ENCODE peak calls at places on chromosomes 2 and 18, in ten cellular contexts. One of them, this sample, is unnamed.
A peak's percentile ranks its signal among the peaks of the same experiment; 100 is the strongest.

GRCh38 chr2:51014722-51015121 is 17.2 kb downstream of the NRXN1 start:
- DNase-seq in stomach: no peak
- DNase-seq in K562: no peak
- DNase-seq in endothelial cell of umbilical vein: no peak
- DNase-seq in Peyer's patch: no peak
- DNase-seq in H1: no peak
- DNase-seq in gastrocnemius medialis: no peak
- DNase-seq in body of pancreas: no peak
- DNase-seq in tibial nerve: no peak
- DNase-seq in A549: no peak
- DNase-seq in this sample: no peak

GRCh38 chr2:29228276-29228675 is 113.1 kb downstream of the CLIP4 start:
- DNase-seq in tibial nerve: no peak
- DNase-seq in K562: no peak
- DNase-seq in Peyer's patch: peak; percentile 35
- DNase-seq in gastrocnemius medialis: no peak
- DNase-seq in endothelial cell of umbilical vein: no peak
- DNase-seq in H1: no peak
- DNase-seq in body of pancreas: no peak
- DNase-seq in stomach: no peak
- DNase-seq in A549: no peak
- DNase-seq in this sample: no peak

GRCh38 chr2:224436634-224437033 is 34.7 kb upstream of the FAM124B start:
- DNase-seq in Peyer's patch: no peak
- DNase-seq in H1: no peak
- DNase-seq in stomach: no peak
- DNase-seq in gastrocnemius medialis: no peak
- DNase-seq in K562: no peak
- DNase-seq in A549: no peak
- DNase-seq in endothelial cell of umbilical vein: no peak
- DNase-seq in body of pancreas: no peak
- DNase-seq in tibial nerve: no peak
- DNase-seq in this sample: no peak

GRCh38 chr2:23487735-23488492 is 102.9 kb downstream of the KLHL29 start:
- DNase-seq in A549: no peak
- DNase-seq in stomach: no peak
- DNase-seq in tibial nerve: no peak
- DNase-seq in endothelial cell of umbilical vein: no peak
- DNase-seq in K562: no peak
- DNase-seq in gastrocnemius medialis: no peak
- DNase-seq in H1: no peak
- DNase-seq in Peyer's patch: peak; percentile 20
- DNase-seq in body of pancreas: no peak
- DNase-seq in this sample: peak; percentile 27

GRCh38 chr2:127660291-127660578 is 14.3 kb downstream of the GPR17 start:
- DNase-seq in A549: no peak
- DNase-seq in endothelial cell of umbilical vein: no peak
- DNase-seq in K562: no peak
- DNase-seq in stomach: no peak
- DNase-seq in tibial nerve: no peak
- DNase-seq in H1: no peak
- DNase-seq in gastrocnemius medialis: no peak
- DNase-seq in body of pancreas: no peak
- DNase-seq in Peyer's patch: no peak
- DNase-seq in this sample: no peak

GRCh38 chr2:9710311-9710710 is 79.5 kb upstream of the YWHAQ start:
- DNase-seq in gastrocnemius medialis: no peak
- DNase-seq in body of pancreas: no peak
- DNase-seq in K562: no peak
- DNase-seq in tibial nerve: no peak
- DNase-seq in stomach: no peak
- DNase-seq in H1: no peak
- DNase-seq in endothelial cell of umbilical vein: no peak
- DNase-seq in A549: no peak
- DNase-seq in Peyer's patch: no peak
- DNase-seq in this sample: no peak

GRCh38 chr2:144367030-144367429 is 152.9 kb downstream of the ZEB2 start:
- DNase-seq in Peyer's patch: no peak
- DNase-seq in K562: no peak
- DNase-seq in stomach: no peak
- DNase-seq in H1: no peak
- DNase-seq in body of pancreas: no peak
- DNase-seq in endothelial cell of umbilical vein: no peak
- DNase-seq in tibial nerve: no peak
- DNase-seq in gastrocnemius medialis: no peak
- DNase-seq in A549: no peak
- DNase-seq in this sample: no peak

GRCh38 chr18:49849331-49850217 is 36.2 kb upstream of the ACAA2 start:
- DNase-seq in A549: peak; percentile 92
- DNase-seq in stomach: peak; percentile 72
- DNase-seq in H1: peak; percentile 64
- DNase-seq in body of pancreas: no peak
- DNase-seq in Peyer's patch: peak; percentile 94
- DNase-seq in K562: peak; percentile 26
- DNase-seq in endothelial cell of umbilical vein: peak; percentile 80
- DNase-seq in tibial nerve: peak; percentile 4
- DNase-seq in gastrocnemius medialis: no peak
- DNase-seq in this sample: peak; percentile 41

GRCh38 chr2:164719996-164720941 is 99.0 kb upstream of the GRB14 start:
- DNase-seq in Peyer's patch: no peak
- DNase-seq in A549: no peak
- DNase-seq in K562: no peak
- DNase-seq in tibial nerve: no peak
- DNase-seq in body of pancreas: no peak
- DNase-seq in H1: no peak
- DNase-seq in endothelial cell of umbilical vein: no peak
- DNase-seq in stomach: no peak
- DNase-seq in gastrocnemius medialis: no peak
- DNase-seq in this sample: no peak

GRCh38 chr2:158378926-158379325 is 77.6 kb downstream of the CCDC148 start:
- DNase-seq in body of pancreas: no peak
- DNase-seq in H1: no peak
- DNase-seq in Peyer's patch: no peak
- DNase-seq in endothelial cell of umbilical vein: no peak
- DNase-seq in A549: no peak
- DNase-seq in stomach: no peak
- DNase-seq in gastrocnemius medialis: no peak
- DNase-seq in tibial nerve: no peak
- DNase-seq in K562: no peak
- DNase-seq in this sample: no peak

GRCh38 chr2:119354860-119355259 is 11.8 kb downstream of the C2orf76 start:
- DNase-seq in H1: no peak
- DNase-seq in K562: no peak
- DNase-seq in gastrocnemius medialis: no peak
- DNase-seq in endothelial cell of umbilical vein: no peak
- DNase-seq in Peyer's patch: no peak
- DNase-seq in A549: no peak
- DNase-seq in stomach: no peak
- DNase-seq in tibial nerve: no peak
- DNase-seq in body of pancreas: no peak
- DNase-seq in this sample: no peak

GRCh38 chr2:68857855-68858456 is 13.2 kb downstream of the BMP10 start:
- DNase-seq in body of pancreas: no peak
- DNase-seq in endothelial cell of umbilical vein: no peak
- DNase-seq in K562: no peak
- DNase-seq in Peyer's patch: no peak
- DNase-seq in H1: no peak
- DNase-seq in stomach: no peak
- DNase-seq in gastrocnemius medialis: no peak
- DNase-seq in A549: no peak
- DNase-seq in tibial nerve: no peak
- DNase-seq in this sample: no peak

GRCh38 chr2:235616846-235617245 is 123.0 kb downstream of the AGAP1 start:
- DNase-seq in endothelial cell of umbilical vein: no peak
- DNase-seq in gastrocnemius medialis: no peak
- DNase-seq in A549: no peak
- DNase-seq in stomach: no peak
- DNase-seq in body of pancreas: no peak
- DNase-seq in tibial nerve: peak; percentile 60
- DNase-seq in H1: no peak
- DNase-seq in K562: no peak
- DNase-seq in Peyer's patch: no peak
- DNase-seq in this sample: no peak

GRCh38 chr18:73690222-73690621 is 457.4 kb downstream of the FBXO15 start:
- DNase-seq in A549: no peak
- DNase-seq in tibial nerve: no peak
- DNase-seq in gastrocnemius medialis: no peak
- DNase-seq in Peyer's patch: no peak
- DNase-seq in endothelial cell of umbilical vein: no peak
- DNase-seq in stomach: no peak
- DNase-seq in H1: no peak
- DNase-seq in body of pancreas: no peak
- DNase-seq in K562: no peak
- DNase-seq in this sample: no peak

GRCh38 chr18:73688161-73688560 is 459.5 kb downstream of the FBXO15 start:
- DNase-seq in A549: no peak
- DNase-seq in H1: no peak
- DNase-seq in body of pancreas: no peak
- DNase-seq in Peyer's patch: no peak
- DNase-seq in tibial nerve: no peak
- DNase-seq in gastrocnemius medialis: no peak
- DNase-seq in endothelial cell of umbilical vein: no peak
- DNase-seq in stomach: no peak
- DNase-seq in K562: no peak
- DNase-seq in this sample: no peak

GRCh38 chr18:73691118-73691517 is 456.5 kb downstream of the FBXO15 start:
- DNase-seq in endothelial cell of umbilical vein: peak; percentile 4
- DNase-seq in H1: no peak
- DNase-seq in gastrocnemius medialis: no peak
- DNase-seq in tibial nerve: no peak
- DNase-seq in A549: no peak
- DNase-seq in stomach: no peak
- DNase-seq in K562: no peak
- DNase-seq in body of pancreas: no peak
- DNase-seq in Peyer's patch: no peak
- DNase-seq in this sample: no peak

GRCh38 chr18:73691624-73692023 is 456.0 kb downstream of the FBXO15 start:
- DNase-seq in Peyer's patch: no peak
- DNase-seq in gastrocnemius medialis: no peak
- DNase-seq in endothelial cell of umbilical vein: no peak
- DNase-seq in body of pancreas: no peak
- DNase-seq in K562: no peak
- DNase-seq in stomach: no peak
- DNase-seq in A549: no peak
- DNase-seq in H1: no peak
- DNase-seq in tibial nerve: no peak
- DNase-seq in this sample: no peak

GRCh38 chr18:73688851-73689659 is 458.6 kb downstream of the FBXO15 start:
- DNase-seq in K562: no peak
- DNase-seq in A549: no peak
- DNase-seq in gastrocnemius medialis: no peak
- DNase-seq in endothelial cell of umbilical vein: no peak
- DNase-seq in body of pancreas: no peak
- DNase-seq in tibial nerve: no peak
- DNase-seq in H1: no peak
- DNase-seq in stomach: no peak
- DNase-seq in Peyer's patch: no peak
- DNase-seq in this sample: no peak
- TF ChIP-seq POLR2A in K562: no peak
- TF ChIP-seq POLR2A in A549: no peak
- TF ChIP-seq POLR2A in gastrocnemius medialis: no peak
- TF ChIP-seq POLR2A in endothelial cell of umbilical vein: no peak
- TF ChIP-seq POLR2A in body of pancreas: no peak
- TF ChIP-seq POLR2A in tibial nerve: no peak
- TF ChIP-seq POLR2A in H1: no peak
- TF ChIP-seq POLR2A in stomach: no peak
- TF ChIP-seq POLR2A in Peyer's patch: no peak
- TF ChIP-seq POLR2A in this sample: no peak

GRCh38 chr2:233428008-233428407 is 73.7 kb downstream of the DGKD start:
- DNase-seq in H1: peak; percentile 28
- DNase-seq in Peyer's patch: peak; percentile 34
- DNase-seq in K562: no peak
- DNase-seq in endothelial cell of umbilical vein: no peak
- DNase-seq in body of pancreas: no peak
- DNase-seq in tibial nerve: no peak
- DNase-seq in gastrocnemius medialis: no peak
- DNase-seq in stomach: peak; percentile 24
- DNase-seq in A549: no peak
- DNase-seq in this sample: no peak
- H3K4me1 ChIP-seq in H1: no peaks in the 10 kb centered on the region
- H3K4me1 ChIP-seq in Peyer's patch: peaks cover 20% of the 10 kb centered on the region
- H3K4me1 ChIP-seq in K562: peaks cover 31% of the 10 kb centered on the region
- H3K4me1 ChIP-seq in endothelial cell of umbilical vein: peaks cover 10% of the 10 kb centered on the region
- H3K4me1 ChIP-seq in body of pancreas: peaks cover 8% of the 10 kb centered on the region
- H3K4me1 ChIP-seq in tibial nerve: no peaks in the 10 kb centered on the region
- H3K4me1 ChIP-seq in gastrocnemius medialis: peaks cover 84% of the 10 kb centered on the region
- H3K4me1 ChIP-seq in stomach: peaks cover 77% of the 10 kb centered on the region
- H3K4me1 ChIP-seq in A549: peaks cover 88% of the 10 kb centered on the region
- H3K4me1 ChIP-seq in this sample: no peaks in the 10 kb centered on the region

GRCh38 chr18:62716679-62717058 is 1.3 kb downstream of the PHLPP1 start:
- DNase-seq in stomach: peak; percentile 45
- DNase-seq in endothelial cell of umbilical vein: peak; percentile 46
- DNase-seq in Peyer's patch: peak; percentile 77
- DNase-seq in H1: peak; percentile 73
- DNase-seq in gastrocnemius medialis: no peak
- DNase-seq in K562: peak; percentile 22
- DNase-seq in body of pancreas: peak; percentile 50
- DNase-seq in A549: peak; percentile 18
- DNase-seq in tibial nerve: no peak
- DNase-seq in this sample: no peak

GRCh38 chr18:62715829-62716678 is 713 bp downstream of the PHLPP1 start:
- DNase-seq in tibial nerve: no peak
- DNase-seq in endothelial cell of umbilical vein: peak; percentile 62
- DNase-seq in Peyer's patch: peak; percentile 83
- DNase-seq in K562: peak; percentile 37
- DNase-seq in body of pancreas: peak; percentile 65
- DNase-seq in H1: peak; percentile 73
- DNase-seq in stomach: peak; percentile 67
- DNase-seq in A549: peak; percentile 14
- DNase-seq in gastrocnemius medialis: peak; percentile 18
- DNase-seq in this sample: peak; percentile 71

GRCh38 chr18:62715439-62715792 is at the start of gene PHLPP1:
- DNase-seq in H1: no peak
- DNase-seq in gastrocnemius medialis: no peak
- DNase-seq in endothelial cell of umbilical vein: no peak
- DNase-seq in K562: no peak
- DNase-seq in stomach: no peak
- DNase-seq in tibial nerve: no peak
- DNase-seq in body of pancreas: no peak
- DNase-seq in A549: no peak
- DNase-seq in Peyer's patch: no peak
- DNase-seq in this sample: no peak

GRCh38 chr18:62713651-62714247 is 1.6 kb upstream of the PHLPP1 start:
- DNase-seq in A549: no peak
- DNase-seq in tibial nerve: no peak
- DNase-seq in Peyer's patch: no peak
- DNase-seq in K562: no peak
- DNase-seq in gastrocnemius medialis: no peak
- DNase-seq in body of pancreas: peak; percentile 14
- DNase-seq in endothelial cell of umbilical vein: no peak
- DNase-seq in stomach: no peak
- DNase-seq in H1: no peak
- DNase-seq in this sample: no peak

GRCh38 chr18:62714671-62715438 is 486 bp upstream of the PHLPP1 start:
- DNase-seq in tibial nerve: peak; percentile 98
- DNase-seq in body of pancreas: peak; percentile 100
- DNase-seq in K562: peak; percentile 87
- DNase-seq in Peyer's patch: peak; percentile 100
- DNase-seq in H1: peak; percentile 95
- DNase-seq in gastrocnemius medialis: peak; percentile 99
- DNase-seq in A549: peak; percentile 89
- DNase-seq in endothelial cell of umbilical vein: peak; percentile 100
- DNase-seq in stomach: peak; percentile 99
- DNase-seq in this sample: peak; percentile 99
- TF ChIP-seq POLR2A in tibial nerve: no peak
- TF ChIP-seq POLR2A in body of pancreas: no peak
- TF ChIP-seq POLR2A in K562: no peak
- TF ChIP-seq POLR2A in Peyer's patch: peak; percentile 75
- TF ChIP-seq POLR2A in H1: no peak
- TF ChIP-seq POLR2A in gastrocnemius medialis: no peak
- TF ChIP-seq POLR2A in A549: no peak
- TF ChIP-seq POLR2A in endothelial cell of umbilical vein: no peak
- TF ChIP-seq POLR2A in stomach: no peak
- TF ChIP-seq POLR2A in this sample: no peak

GRCh38 chr18:59921384-59921891 is 21.6 kb downstream of the PMAIP1 start:
- DNase-seq in H1: no peak
- DNase-seq in K562: no peak
- DNase-seq in tibial nerve: no peak
- DNase-seq in Peyer's patch: no peak
- DNase-seq in stomach: no peak
- DNase-seq in endothelial cell of umbilical vein: no peak
- DNase-seq in A549: no peak
- DNase-seq in gastrocnemius medialis: no peak
- DNase-seq in body of pancreas: no peak
- DNase-seq in this sample: no peak
- H3K4me1 ChIP-seq in H1: no peaks in the 10 kb centered on the region
- H3K4me1 ChIP-seq in K562: peaks cover 3% of the 10 kb centered on the region
- H3K4me1 ChIP-seq in tibial nerve: no peaks in the 10 kb centered on the region
- H3K4me1 ChIP-seq in Peyer's patch: peaks cover 6% of the 10 kb centered on the region
- H3K4me1 ChIP-seq in stomach: peaks cover 13% of the 10 kb centered on the region
- H3K4me1 ChIP-seq in endothelial cell of umbilical vein: peaks cover 9% of the 10 kb centered on the region
- H3K4me1 ChIP-seq in A549: peaks cover 20% of the 10 kb centered on the region
- H3K4me1 ChIP-seq in gastrocnemius medialis: peaks cover 9% of the 10 kb centered on the region
- H3K4me1 ChIP-seq in body of pancreas: no peaks in the 10 kb centered on the region
- H3K4me1 ChIP-seq in this sample: no peaks in the 10 kb centered on the region